ENCODE peak calls at places on chromosomes 7 and 10, in four cellular contexts. N, Q, V and K are unnamed samples.

GRCh38 chr7:101119876-101120275 is 7.0 kb upstream of the SERPINE1 start:
- DNase-seq in N (peak; percentile 90), Q (no peak), V (no peak), K (no peak)

GRCh38 chr10:112246-112645 is 23.0 kb upstream of the ZMYND11 start:
- DNase-seq in V (no peak), Q (no peak), N (peak; percentile 35), K (no peak)

GRCh38 chr7:3210531-3210930 is 90.5 kb upstream of the SDK1 start:
- DNase-seq in V (no peak), Q (no peak), N (no peak), K (no peak)

GRCh38 chr7:97541188-97541587 is 190.7 kb upstream of the TAC1 start:
- DNase-seq in N (no peak), Q (no peak), V (no peak), K (no peak)

GRCh38 chr10:11560076-11560709 is 51.3 kb downstream of the USP6NL start:
- DNase-seq in N (no peak), Q (no peak), V (no peak), K (peak; percentile 32)

GRCh38 chr7:16479587-16479986 is 14.0 kb upstream of the SOSTDC1 start:
- DNase-seq in N (peak; percentile 7), V (no peak), Q (no peak), K (no peak)

GRCh38 chr10:119308089-119308488 is 100.7 kb downstream of the GRK5 start:
- DNase-seq in Q (no peak), N (no peak), V (no peak), K (no peak)

GRCh38 chr10:131215776-131216175 is 95.7 kb downstream of the TCERG1L start:
- DNase-seq in Q (no peak), N (no peak), V (no peak), K (no peak)

GRCh38 chr10:1244493-1244892 is 188.3 kb downstream of the WDR37 start:
- DNase-seq in V (no peak), N (no peak), Q (no peak), K (no peak)

GRCh38 chr10:72086466-72087391 is 1.6 kb downstream of the SPOCK2 start:
- DNase-seq in V (no peak), N (peak; percentile 58), Q (no peak), K (no peak)

GRCh38 chr7:45651540-45651939 is 77.4 kb downstream of the ADCY1 start:
- DNase-seq in N (no peak), Q (no peak), V (peak; percentile 20), K (no peak)

GRCh38 chr10:81866753-81867152 is 8.2 kb upstream of the NRG3 start:
- DNase-seq in V (no peak), Q (no peak), N (no peak), K (peak; percentile 79)

GRCh38 chr10:105063796-105064195 is 422.7 kb downstream of the SORCS3 start:
- DNase-seq in Q (peak; percentile 61), V (peak; percentile 35), N (peak; percentile 53), K (no peak)

GRCh38 chr10:92068900-92069299 is 145.3 kb downstream of the BTAF1 start:
- DNase-seq in Q (no peak), N (peak; percentile 68), V (no peak), K (peak; percentile 18)

GRCh38 chr7:155593455-155594162 is 47.2 kb upstream of the CNPY1 start:
- DNase-seq in V (peak; percentile 24), N (no peak), Q (no peak), K (no peak)

GRCh38 chr7:140810830-140811556 is 113.7 kb downstream of the BRAF start:
- DNase-seq in N (peak; percentile 51), V (peak; percentile 59), Q (peak; percentile 63), K (peak; percentile 84)

GRCh38 chr10:4219901-4220300 is 434.9 kb upstream of the KLF6 start:
- DNase-seq in V (no peak), Q (no peak), N (no peak), K (no peak)

DNA sequence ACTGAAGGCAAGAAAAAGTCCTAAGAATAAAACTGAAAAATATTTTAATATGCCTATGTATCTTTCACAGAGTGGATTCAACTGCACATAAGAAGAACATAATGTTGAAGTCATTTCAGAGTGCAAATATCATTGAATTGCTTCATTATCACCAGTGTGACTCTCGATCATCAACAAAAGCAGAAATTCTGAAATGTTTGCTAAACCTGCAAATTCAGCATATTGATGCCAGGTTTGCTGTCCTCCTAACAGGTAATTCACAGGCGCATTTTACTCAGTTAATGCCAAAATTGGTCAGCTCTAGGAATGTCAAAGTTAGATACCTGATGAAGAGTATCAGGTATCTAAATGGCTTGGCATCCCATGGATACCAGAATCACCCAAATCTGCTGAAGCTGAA is 52.0 kb downstream of the GDI2 start:
- DNase-seq in Q (no peak), N (no peak), V (no peak), K (no peak)
- H3K4me3 ChIP-seq in Q (no peak overlapping the region), N (no peak overlapping the region), V (no peak overlapping the region), K (no peak overlapping the region)

DNA sequence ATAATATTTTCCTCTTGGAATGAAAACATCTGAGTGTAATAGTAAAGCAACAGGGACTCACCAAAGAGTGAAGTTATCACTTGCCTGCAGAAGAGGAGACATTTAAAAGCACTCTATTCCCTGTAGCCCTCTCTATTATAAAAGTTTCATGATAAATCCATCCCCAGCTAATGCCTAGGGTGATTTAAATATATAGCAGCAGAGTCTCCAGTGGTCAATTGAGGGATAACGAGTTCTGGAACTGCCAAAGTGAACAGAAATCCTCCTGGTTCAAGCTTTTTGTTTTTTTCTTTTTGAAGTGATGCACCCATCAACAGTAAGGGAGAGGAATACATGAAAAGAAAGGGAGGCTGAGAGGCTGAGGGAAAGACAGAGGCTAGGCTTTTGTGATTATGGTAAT is 87.3 kb downstream of the EVX1 start:
- DNase-seq in Q (no peak), V (no peak), N (no peak), K (no peak)
- TF ChIP-seq CTCF in Q (peak; percentile 9), V (no peak), N (no peak), K (no peak)

GRCh38 chr7:121306565-121306964 is 22.2 kb upstream of the WNT16 start:
- DNase-seq in V (no peak), Q (no peak), N (no peak), K (no peak)
- H3K4me3 ChIP-seq in V (no peak overlapping the region), Q (no peak overlapping the region), N (no peak overlapping the region), K (no peak overlapping the region)

GRCh38 chr10:115171392-115171960 is 78.3 kb downstream of the ATRNL1 start:
- DNase-seq in Q (peak; percentile 12), N (peak; percentile 1), V (no peak), K (peak; percentile 18)
- TF ChIP-seq CTCF in Q (peak; percentile 52), N (no peak), V (peak; percentile 17), K (peak; percentile 26)

DNA sequence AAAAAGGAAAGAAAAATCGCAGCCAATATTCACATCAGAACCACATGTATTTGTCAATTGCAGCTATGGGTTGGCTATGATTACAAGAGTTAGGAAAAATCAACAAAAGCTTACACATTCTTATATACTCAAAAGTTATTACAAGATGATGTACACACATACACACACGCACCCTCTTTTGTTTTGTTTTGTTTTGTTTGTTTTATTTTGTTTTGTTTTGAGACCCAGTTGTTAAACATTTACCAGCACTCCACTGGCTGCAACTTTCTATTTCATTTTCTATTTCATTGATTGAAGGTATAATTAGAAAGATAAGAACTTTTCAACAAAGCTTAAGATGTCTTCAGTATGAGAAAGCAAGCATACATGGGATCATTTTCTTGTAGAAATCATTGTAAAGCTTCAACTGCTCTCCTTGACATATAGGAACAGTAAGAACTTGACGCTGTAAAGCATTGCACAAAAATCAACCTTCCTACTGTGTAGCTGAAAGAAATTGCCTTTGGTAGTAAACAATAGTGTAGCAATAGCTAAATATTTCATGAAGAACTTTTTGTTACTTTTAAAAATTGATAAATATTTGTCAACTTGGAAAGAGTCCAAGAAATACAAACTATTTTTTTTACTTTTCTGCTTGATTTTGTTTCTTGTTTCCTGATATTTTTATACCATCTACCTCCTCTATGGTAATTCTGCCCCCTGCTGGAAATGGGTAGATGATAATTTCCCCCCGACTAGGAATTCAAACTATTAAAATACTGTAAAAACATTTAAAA is 205.9 kb downstream of the MBL2 start:
- DNase-seq in N (peak; percentile 38), V (no peak), Q (peak; percentile 71), K (peak; percentile 85)
- H3K4me3 ChIP-seq in N (peak overlapping the region; percentile 34), V (no peak overlapping the region), Q (no peak overlapping the region), K (no peak overlapping the region)

GRCh38 chr10:86899670-86900276 is 57.6 kb downstream of the MMRN2 start:
- DNase-seq in V (peak; percentile 63), N (peak; percentile 58), Q (peak; percentile 69), K (peak; percentile 86)
- TF ChIP-seq CTCF in V (peak; percentile 65), N (peak; percentile 75), Q (peak; percentile 83), K (peak; percentile 70)

DNA sequence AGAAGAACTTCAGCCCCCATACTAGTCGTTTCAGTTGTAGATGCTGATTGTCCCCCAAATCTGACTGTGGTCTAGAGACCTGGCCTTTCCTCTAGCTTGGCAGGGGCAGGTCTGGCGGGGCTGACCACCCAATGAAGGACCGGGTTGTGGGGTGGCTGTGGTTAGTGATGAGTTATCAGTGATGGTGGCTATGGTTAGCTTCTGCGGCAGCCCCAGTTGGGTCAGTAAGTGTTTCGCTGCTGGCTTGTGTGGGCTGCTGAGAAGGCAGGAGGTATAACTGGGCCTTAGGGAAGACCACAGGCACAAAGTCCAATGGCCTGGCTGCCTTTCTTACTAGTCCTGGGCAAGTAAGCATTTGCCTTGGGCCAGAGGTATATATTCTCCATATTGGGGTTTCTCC is 21.3 kb downstream of the VWA2 start:
- DNase-seq in V (no peak), N (peak; percentile 24), Q (no peak), K (no peak)
- H3K4me3 ChIP-seq in V (no peak overlapping the region), N (no peak overlapping the region), Q (no peak overlapping the region), K (no peak overlapping the region)